ENCODE peak calls at places on chromosomes 16 and 17, in four cellular contexts. H is A549, C is K562, D is H1. V is an unnamed sample.
A peak's percentile ranks its signal among the peaks of the same experiment; 100 is the strongest.

GRCh38 chr16:72189865-72190371 is 18.0 kb upstream of the PMFBP1 start:
- DNase-seq in H (peak; percentile 6), C (no peak), D (no peak), V (no peak)

GRCh38 chr17:68172461-68172954 is 75.3 kb upstream of the AMZ2 start:
- DNase-seq in H (peak; percentile 71), C (peak; percentile 32), D (no peak), V (peak; percentile 67)

GRCh38 chr17:7421186-7421585 is 1.1 kb downstream of the SPEM1 start:
- DNase-seq in H (no peak), C (no peak), D (no peak), V (no peak)

GRCh38 chr17:38701504-38702165 is 3.4 kb upstream of the MLLT6 start:
- DNase-seq in H (peak; percentile 55), C (peak; percentile 50), D (no peak), V (peak; percentile 49)

GRCh38 chr17:37710344-37710886 is 34.4 kb downstream of the HNF1B start:
- DNase-seq in H (peak; percentile 87), C (peak; percentile 63), D (peak; percentile 58), V (peak; percentile 99)

GRCh38 chr17:6755731-6756184 is at the start of gene XAF1:
- DNase-seq in H (no peak), C (no peak), D (no peak), V (no peak)

GRCh38 chr16:29318037-29318436 is 88.5 kb downstream of the NPIPB11 start:
- DNase-seq in H (peak; percentile 26), C (no peak), D (no peak), V (no peak)

GRCh38 chr16:28051486-28051885 is 12.0 kb downstream of the GSG1L start:
- DNase-seq in H (no peak), C (no peak), D (no peak), V (no peak)

GRCh38 chr17:9725575-9725974 is 65.8 kb downstream of the DHRS7C start:
- DNase-seq in H (peak; percentile 19), C (no peak), D (no peak), V (peak; percentile 20)

GRCh38 chr16:24820522-24820921 is 25.2 kb upstream of the SLC5A11 start:
- DNase-seq in H (no peak), C (no peak), D (no peak), V (no peak)

GRCh38 chr16:30660424-30661251 is 2.4 kb downstream of the FBRS start:
- DNase-seq in H (no peak), C (peak; percentile 9), D (no peak), V (no peak)

GRCh38 chr17:59361916-59362810 is 30.7 kb downstream of the YPEL2 start:
- DNase-seq in H (no peak), C (no peak), D (no peak), V (no peak)

GRCh38 chr17:41340934-41341861 is 9.4 kb downstream of the KRT33A start:
- DNase-seq in H (no peak), C (no peak), D (no peak), V (no peak)

GRCh38 chr17:32333187-32333586 is 8.8 kb downstream of the C17orf75 start:
- DNase-seq in H (no peak), C (no peak), D (no peak), V (no peak)

GRCh38 chr16:84874553-84874952 is 54.8 kb downstream of the CRISPLD2 start:
- DNase-seq in H (no peak), C (no peak), D (no peak), V (no peak)

GRCh38 chr17:80485846-80486245 is 9.4 kb upstream of the NPTX1 start:
- DNase-seq in H (no peak), C (no peak), D (no peak), V (no peak)

GRCh38 chr16:78648517-78648916 is 549.1 kb downstream of the WWOX start:
- DNase-seq in H (no peak), C (no peak), D (no peak), V (no peak)

GRCh38 chr16:379961-380836 is 1.6 kb downstream of the PGAP6 start:
- DNase-seq in H (no peak), C (no peak), D (no peak), V (no peak)

GRCh38 chr17:16915752-16916556 is 56.0 kb downstream of the TNFRSF13B start:
- DNase-seq in H (peak; percentile 67), C (peak; percentile 21), D (peak; percentile 41), V (peak; percentile 32)

GRCh38 chr17:48457080-48457836 is 27.2 kb upstream of the SKAP1 start:
- DNase-seq in H (peak; percentile 75), C (peak; percentile 83), D (no peak), V (peak; percentile 42)

GRCh38 chr16:68417711-68418301 is 30.5 kb downstream of the SMPD3 start:
- DNase-seq in H (no peak), C (no peak), D (no peak), V (no peak)

GRCh38 chr17:10879110-10879509 is 41.2 kb upstream of the PIRT start:
- DNase-seq in H (peak; percentile 30), C (peak; percentile 4), D (no peak), V (no peak)

GRCh38 chr17:71494045-71494444 is 626.8 kb upstream of the SOX9 start:
- DNase-seq in H (no peak), C (no peak), D (no peak), V (no peak)

GRCh38 chr17:56029980-56030624 is 123.2 kb upstream of the ANKFN1 start:
- DNase-seq in H (no peak), C (no peak), D (no peak), V (no peak)

GRCh38 chr16:9797306-9797705 is 384.9 kb downstream of the GRIN2A start:
- DNase-seq in H (peak; percentile 13), C (no peak), D (no peak), V (peak; percentile 13)

GRCh38 chr17:4938069-4938491 is 1.8 kb downstream of the SLC25A11 start:
- DNase-seq in H (no peak), C (no peak), D (no peak), V (no peak)
- TF ChIP-seq RFX5 in H (no peak), C (no peak), D (no peak), V (no peak)

DNA sequence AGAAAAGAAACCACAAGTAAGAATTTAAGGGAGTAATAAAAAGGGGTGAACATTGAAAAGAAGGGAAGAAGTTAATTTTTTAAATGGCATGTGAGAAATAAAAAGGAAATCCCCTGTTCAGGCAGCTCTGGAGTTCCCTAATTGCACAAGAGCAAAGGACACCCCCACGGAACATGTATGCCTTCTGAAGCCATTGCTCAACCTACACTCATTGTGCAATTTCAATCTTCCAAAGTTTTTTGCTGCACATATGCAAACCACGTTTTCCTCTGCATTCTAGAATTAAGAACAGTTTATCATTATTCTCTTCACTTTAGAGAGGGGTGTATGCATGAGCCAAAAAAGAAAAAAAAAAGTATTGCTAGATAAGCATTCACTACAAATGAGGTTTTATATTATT is 103.1 kb downstream of the HIC1 start:
- DNase-seq in H (no peak), C (no peak), D (no peak), V (peak; percentile 70)
- TF ChIP-seq HDAC2 in H (no peak), C (no peak), D (no peak), V (peak; percentile 60)

GRCh38 chr17:39938140-39938869 is 10.8 kb downstream of the LRRC3C start:
- DNase-seq in H (no peak), C (no peak), D (no peak), V (peak; percentile 67)

GRCh38 chr17:39939031-39939430 is 11.5 kb downstream of the LRRC3C start:
- DNase-seq in H (no peak), C (no peak), D (no peak), V (no peak)

GRCh38 chr17:39942076-39942475 is 14.5 kb downstream of the LRRC3C start:
- DNase-seq in H (no peak), C (no peak), D (no peak), V (no peak)

GRCh38 chr17:39937462-39937861 is 9.9 kb downstream of the LRRC3C start:
- DNase-seq in H (no peak), C (no peak), D (no peak), V (no peak)

GRCh38 chr17:39939588-39940419 is 12.3 kb downstream of the LRRC3C start:
- DNase-seq in H (peak; percentile 62), C (peak; percentile 53), D (no peak), V (no peak)
- TF ChIP-seq RNF2 in H (no peak), C (no peak), D (no peak), V (no peak)

DNA sequence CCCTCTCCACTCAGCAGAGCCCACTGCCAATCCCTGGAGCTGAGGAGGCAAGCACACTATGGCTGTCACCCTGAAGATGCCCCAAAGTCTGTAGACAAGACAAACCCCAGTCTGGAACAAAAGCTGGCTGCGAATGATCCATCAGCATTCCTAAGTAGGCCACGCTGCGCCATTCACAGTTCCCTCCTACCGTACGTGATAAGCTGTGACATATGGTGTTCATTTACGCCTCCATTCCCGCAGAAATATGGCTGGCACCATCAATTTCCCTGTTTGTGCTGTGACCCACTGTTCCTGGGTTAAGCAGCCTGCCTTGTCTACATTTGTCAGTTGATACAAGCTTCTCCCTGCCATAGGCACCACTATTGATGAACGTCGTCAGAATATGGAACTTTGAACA is 294.9 kb downstream of the TMEM114 start:
- DNase-seq in H (no peak), C (no peak), D (no peak), V (no peak)
- TF ChIP-seq RFX5 in H (no peak), C (no peak), D (no peak), V (no peak)

DNA sequence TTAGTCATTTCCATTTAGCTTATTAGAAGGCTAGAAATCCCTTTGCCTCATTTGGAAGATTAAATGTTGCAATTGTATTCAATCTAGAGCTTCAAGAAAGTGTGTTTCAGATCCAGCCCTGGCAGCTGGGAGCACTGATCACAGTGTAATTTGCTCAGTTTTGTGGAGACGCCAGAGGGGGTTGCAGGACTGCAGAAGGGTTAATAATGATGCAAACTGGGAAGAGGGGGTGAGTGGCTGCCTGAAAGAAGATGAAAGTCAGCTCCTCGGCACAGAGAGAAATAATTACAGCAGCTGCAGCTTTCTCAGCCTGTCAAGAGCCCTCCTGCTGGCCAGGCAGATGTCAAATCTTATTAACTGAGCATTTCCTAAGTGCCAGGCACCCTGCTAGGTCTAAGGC is 97.8 kb downstream of the ZNF18 start:
- DNase-seq in H (no peak), C (peak; percentile 12), D (no peak), V (no peak)
- TF ChIP-seq HDAC2 in H (no peak), C (no peak), D (no peak), V (no peak)

GRCh38 chr17:2173005-2173404 is 118.1 kb downstream of the HIC1 start:
- DNase-seq in H (no peak), C (no peak), D (no peak), V (no peak)
- TF ChIP-seq RNF2 in H (no peak), C (no peak), D (no peak), V (no peak)

DNA sequence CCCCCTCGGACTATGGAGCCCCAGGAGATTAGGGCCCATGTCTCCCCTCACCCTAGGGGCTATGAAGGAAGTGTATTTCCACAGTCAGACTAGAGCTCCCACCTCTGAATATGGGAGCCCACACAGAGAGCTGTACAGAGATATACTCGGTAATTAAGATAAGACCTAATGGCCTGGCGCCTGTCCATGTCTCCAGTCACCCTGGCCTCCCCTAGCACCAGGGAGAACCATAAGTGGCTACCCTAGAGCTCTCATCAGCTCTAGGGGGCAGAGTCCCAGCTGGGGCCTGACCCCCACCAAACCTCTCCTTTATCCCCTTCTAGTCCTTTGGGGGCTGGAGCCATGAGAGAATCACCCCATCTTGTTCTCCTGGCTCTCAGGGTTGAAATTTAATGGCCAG is 2.4 kb downstream of the TMEM101 start:
- DNase-seq in H (no peak), C (no peak), D (no peak), V (no peak)
- TF ChIP-seq RFX5 in H (no peak), C (no peak), D (no peak), V (no peak)